ENCODE peak calls at places on chromosome 2, in four cellular contexts. N, H, P and C are unnamed samples.

GRCh38 chr2:127700527-127701192 is 637 bp upstream of the SFT2D3 start:
- DNase-seq in H (no peak), N (peak; percentile 95), P (peak; percentile 37), C (peak; percentile 8)

GRCh38 chr2:241653210-241653750 is 15.8 kb downstream of the ATG4B start:
- DNase-seq in H (no peak), N (no peak), P (no peak), C (no peak)

GRCh38 chr2:210299974-210300373 is 15.0 kb downstream of the MYL1 start:
- DNase-seq in N (no peak), P (no peak), H (no peak), C (no peak)

GRCh38 chr2:102278720-102279390 is 32.5 kb upstream of the IL1RL1 start:
- DNase-seq in N (peak; percentile 76), P (no peak), H (no peak), C (no peak)

GRCh38 chr2:238286551-238286950 is 1.9 kb downstream of the PER2 start:
- DNase-seq in P (peak; percentile 63), H (no peak), N (peak; percentile 88), C (peak; percentile 66)

GRCh38 chr2:119744335-119744939 is 15.3 kb upstream of the PTPN4 start:
- DNase-seq in H (peak; percentile 49), P (peak; percentile 83), N (no peak), C (peak; percentile 58)

GRCh38 chr2:86020984-86021383 is 84.7 kb downstream of the POLR1A start:
- DNase-seq in N (peak; percentile 87), P (no peak), H (no peak), C (no peak)

GRCh38 chr2:159028776-159029175 is 60.3 kb downstream of the TANC1 start:
- DNase-seq in H (no peak), P (no peak), N (no peak), C (no peak)

GRCh38 chr2:117997872-117998454 is 15.9 kb downstream of the CCDC93 start:
- DNase-seq in P (no peak), H (no peak), N (no peak), C (no peak)

GRCh38 chr2:184923751-184924150 is 325.4 kb downstream of the ZNF804A start:
- DNase-seq in P (no peak), N (no peak), H (no peak), C (no peak)

GRCh38 chr2:23507267-23508065 is 122.5 kb downstream of the KLHL29 start:
- DNase-seq in N (no peak), H (no peak), P (no peak), C (no peak)